ENCODE peak calls at places on chromosome 17, in four cellular contexts. X is K562, H is GM12878, P is HepG2. N is an unnamed sample.

GRCh38 chr17:71883258-71883657 is 237.6 kb upstream of the SOX9 start:
- DNase-seq in H (no peak), P (no peak), X (no peak), N (no peak)

GRCh38 chr17:74372426-74372825 is 5.1 kb downstream of the GPR142 start:
- DNase-seq in P (no peak), X (no peak), H (no peak), N (no peak)

GRCh38 chr17:68238894-68239293 is 8.9 kb upstream of the AMZ2 start:
- DNase-seq in H (no peak), P (no peak), X (no peak), N (no peak)

GRCh38 chr17:230371-230770 is 48.9 kb upstream of the DOC2B start:
- DNase-seq in X (no peak), P (no peak), H (no peak), N (no peak)

GRCh38 chr17:40018211-40019121 is 3.2 kb downstream of the CSF3 start:
- DNase-seq in H (no peak), P (no peak), X (no peak), N (peak)

GRCh38 chr17:48505788-48506187 is 25.0 kb downstream of the HOXB1 start:
- DNase-seq in X (peak), P (peak), H (peak), N (no peak)

GRCh38 chr17:4947411-4948165 is 742 bp downstream of the PFN1 start:
- DNase-seq in X (peak), P (peak), H (no peak), N (peak)

GRCh38 chr17:58399974-58400373 is 17.4 kb downstream of the RNF43 start:
- DNase-seq in X (no peak), P (no peak), H (no peak), N (no peak)

GRCh38 chr17:38730526-38731379 is 612 bp downstream of the CISD3 start:
- DNase-seq in P (peak), H (no peak), X (peak), N (peak)

GRCh38 chr17:51372345-51373004 is 112.1 kb downstream of the UTP18 start:
- DNase-seq in P (peak), X (peak), H (peak), N (peak)

GRCh38 chr17:39791296-39791992 is 53.7 kb downstream of the GRB7 start:
- DNase-seq in H (no peak), X (no peak), P (no peak), N (no peak)

GRCh38 chr17:74380086-74380958 is 13.0 kb downstream of the GPR142 start:
- DNase-seq in H (no peak), P (no peak), X (no peak), N (no peak)

GRCh38 chr17:34307110-34307509 is 12.1 kb upstream of the CCL8 start:
- DNase-seq in X (no peak), P (no peak), H (no peak), N (no peak)

DNA sequence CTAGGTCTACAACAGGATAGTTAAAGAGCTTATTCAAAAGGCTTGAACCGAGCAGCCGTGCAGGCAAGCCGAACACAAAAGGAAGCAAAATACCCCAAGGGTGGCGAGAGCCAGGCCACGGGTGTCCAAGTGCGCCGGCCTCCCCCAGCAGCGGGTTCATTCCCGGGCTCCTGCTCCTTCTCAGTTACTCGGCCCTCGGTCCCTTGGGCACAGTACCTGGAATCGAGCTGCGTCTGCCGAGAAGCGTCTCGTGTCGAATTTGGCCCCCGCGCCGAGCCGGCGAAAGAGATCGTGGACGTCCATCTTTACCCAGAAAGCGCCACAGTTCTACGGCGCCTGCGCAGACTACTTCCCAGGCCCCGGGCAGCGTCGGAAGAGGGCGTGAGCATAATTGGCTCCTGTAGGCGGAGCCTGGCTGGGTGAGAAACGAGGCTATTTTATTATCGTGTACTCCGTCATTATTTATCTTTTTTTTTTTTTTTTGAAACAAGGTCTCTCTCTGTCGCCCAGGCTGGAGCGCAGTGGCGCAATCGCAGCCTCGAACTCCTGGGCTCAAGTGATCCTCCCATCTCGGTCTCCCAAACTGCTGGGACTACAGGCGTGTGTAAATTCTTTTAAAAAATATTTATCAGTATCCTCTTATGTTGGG is at the start of gene DDX52:
- DNase-seq in X (peak), P (peak), H (peak), N (peak)
- TF ChIP-seq CTCF in X (no peak), P (peak), H (no peak), N (no peak)

GRCh38 chr17:78019367-78019975 is 61.0 kb downstream of the TNRC6C start:
- DNase-seq in H (peak), P (peak), X (peak), N (no peak)
- TF ChIP-seq NR2C2 in H (no peak), P (no peak), X (no peak), N (no peak)

GRCh38 chr17:21452377-21453143 is 76.4 kb downstream of the KCNJ12 start:
- DNase-seq in X (peak), P (peak), H (no peak), N (peak)
- TF ChIP-seq CBFB in X (no peak), P (no peak), H (no peak), N (no peak)

DNA sequence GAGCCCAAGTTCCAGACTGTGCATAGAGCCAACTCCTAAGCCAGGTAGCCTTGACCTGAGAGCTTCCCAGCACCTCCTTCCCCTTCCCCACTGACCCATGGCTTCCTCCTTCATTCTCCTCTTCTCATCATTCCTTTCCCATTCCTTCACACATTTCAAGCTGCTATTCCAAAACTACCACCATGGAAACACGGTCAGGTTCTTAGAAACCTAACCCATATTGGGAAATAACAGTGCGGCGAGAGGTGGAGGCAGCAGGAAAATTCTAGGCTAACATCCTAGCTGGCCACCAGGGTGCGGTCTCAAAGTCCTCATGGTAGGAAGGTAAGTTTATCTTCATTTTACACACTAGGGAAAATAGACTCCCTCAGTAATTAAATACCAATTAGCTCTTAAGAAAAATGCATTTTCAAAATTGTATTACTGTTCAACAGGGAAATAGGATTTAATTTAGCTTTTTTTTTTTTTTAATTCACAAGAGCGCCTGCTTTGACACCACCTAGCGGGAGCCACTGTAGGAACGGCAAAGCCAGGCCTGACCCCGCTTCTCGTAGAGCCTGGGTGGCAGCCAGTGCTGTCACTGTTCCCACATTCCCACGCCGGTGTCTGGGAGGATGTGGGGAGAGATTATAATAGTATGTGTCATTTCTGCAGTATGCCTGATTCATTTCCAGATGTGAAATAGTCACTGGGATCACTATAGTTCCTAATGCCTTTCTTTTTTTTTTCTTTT is 14.0 kb upstream of the SPHK1 start:
- DNase-seq in H (no peak), X (peak), P (no peak), N (no peak)
- TF ChIP-seq CTCF in H (no peak), X (peak), P (peak), N (no peak)

DNA sequence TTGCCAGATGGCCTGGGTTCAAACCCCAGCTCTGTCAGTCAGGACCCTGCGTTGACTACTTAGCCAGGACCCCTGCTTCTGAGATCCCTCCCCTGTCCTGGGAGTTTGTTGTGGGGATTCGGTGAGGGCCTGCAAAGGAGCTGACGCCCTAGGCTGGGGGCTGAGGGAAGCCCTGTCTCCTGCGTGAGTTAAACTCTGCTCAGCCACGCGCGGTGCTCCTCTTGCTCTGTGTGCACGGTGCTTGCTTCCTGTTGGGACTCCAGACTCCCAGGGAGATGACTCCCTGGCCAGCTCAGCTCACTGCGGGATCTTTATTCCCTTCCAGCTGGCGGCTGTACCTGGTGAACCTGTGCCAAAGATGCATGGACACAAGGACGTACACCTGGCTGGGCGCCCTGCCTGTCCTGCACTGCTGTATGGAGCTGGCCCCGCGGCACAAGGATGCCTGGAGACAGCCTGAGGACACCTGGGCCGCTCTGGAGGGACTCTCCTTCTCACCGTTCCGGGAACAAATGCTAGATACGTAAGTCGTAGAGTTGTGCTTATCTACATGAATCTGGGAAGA is 37.4 kb downstream of the RNF213 start:
- DNase-seq in H (no peak), X (no peak), P (no peak), N (no peak)
- TF ChIP-seq NR2C2 in H (no peak), X (no peak), P (no peak), N (no peak)

DNA sequence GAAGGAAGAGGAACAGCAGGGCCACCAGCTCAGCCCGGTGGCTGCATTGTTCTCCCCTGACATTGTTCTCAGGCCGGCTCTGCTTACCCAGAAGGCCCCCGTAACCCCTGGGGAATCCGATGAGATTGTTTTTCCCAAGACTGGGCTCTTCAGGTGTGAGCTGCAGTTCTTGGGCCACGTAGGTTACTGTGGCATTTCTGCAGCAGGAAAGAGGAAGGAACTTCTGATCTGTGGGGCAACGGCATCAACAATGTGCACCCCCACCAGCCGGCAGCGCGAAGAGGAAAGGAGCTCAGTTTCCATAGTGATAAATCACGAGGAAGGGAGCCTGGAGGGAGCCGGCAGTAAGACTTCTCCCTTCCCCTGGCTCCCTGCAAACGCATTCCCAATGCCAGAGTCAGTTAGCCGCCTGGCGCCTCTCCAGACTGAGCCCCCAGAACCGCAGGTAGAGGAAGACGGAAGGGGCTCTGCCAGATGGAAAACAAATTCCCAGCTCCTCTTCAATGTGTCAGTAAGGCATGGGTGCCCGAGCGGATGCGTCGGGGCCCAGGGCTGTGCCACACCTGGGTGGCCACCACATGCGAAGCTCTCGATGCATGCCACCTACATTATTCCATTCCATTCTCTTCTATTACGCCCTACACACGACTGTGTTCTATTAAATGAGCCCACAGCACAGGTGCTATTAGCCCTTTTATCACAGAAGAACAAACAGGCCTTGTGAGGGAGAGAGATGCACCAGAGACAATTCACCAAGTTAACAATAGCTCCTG is 21.5 kb upstream of the PECAM1 start:
- DNase-seq in H (no peak), X (no peak), P (no peak), N (peak)
- TF ChIP-seq CBFB in H (no peak), X (no peak), P (no peak), N (no peak)

DNA sequence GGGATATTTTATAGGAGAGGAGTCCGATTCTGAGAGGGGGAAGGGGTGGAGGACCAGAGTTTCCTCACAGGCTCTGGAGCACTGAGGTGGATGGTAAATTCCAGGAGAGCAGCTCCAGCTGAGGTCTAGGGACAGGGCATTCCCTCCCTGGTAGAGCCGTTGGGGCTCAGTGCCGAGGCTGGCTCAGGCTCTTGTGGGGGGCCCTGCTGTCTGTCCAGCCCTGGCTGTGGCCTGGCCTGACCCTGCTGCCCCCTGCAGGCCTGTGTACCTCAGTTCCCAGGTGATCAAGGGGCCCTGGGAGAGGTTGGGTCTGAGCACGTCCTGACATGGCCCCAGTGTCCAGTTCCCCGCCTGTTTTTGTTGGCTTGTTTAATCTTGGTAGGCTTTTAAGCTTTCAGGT is 16.8 kb downstream of the ZNF750 start:
- DNase-seq in H (no peak), P (peak), X (peak), N (peak)
- TF ChIP-seq CTCF in H (peak), P (peak), X (peak), N (peak)

GRCh38 chr17:73234746-73235145 is 26.9 kb downstream of the CPSF4L start:
- DNase-seq in P (no peak), X (no peak), H (no peak), N (no peak)

GRCh38 chr17:73237714-73238113 is 24.0 kb downstream of the CPSF4L start:
- DNase-seq in H (no peak), P (no peak), X (no peak), N (no peak)

DNA sequence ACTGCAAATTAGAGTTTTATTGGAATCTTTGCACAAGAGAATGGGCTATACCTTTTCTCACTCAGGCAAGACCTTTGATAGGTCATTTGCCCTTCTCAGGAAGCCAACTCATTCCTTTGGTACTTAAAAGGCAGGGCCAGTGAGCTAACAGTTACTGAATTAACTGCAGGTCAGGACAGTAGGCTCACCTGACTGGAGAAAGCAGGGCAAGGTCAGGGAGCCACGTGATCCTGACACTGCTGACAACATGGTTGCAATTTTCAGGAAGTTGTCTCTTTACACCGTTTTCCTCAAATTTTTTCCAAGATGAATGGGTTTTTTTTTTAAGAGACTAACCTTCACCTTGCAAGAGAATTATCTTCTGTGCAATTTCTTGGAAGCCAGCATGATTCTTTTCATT is 21.1 kb downstream of the CPSF4L start:
- DNase-seq in P (no peak), X (no peak), H (no peak), N (no peak)
- TF ChIP-seq NR2C2 in P (no peak), X (no peak), H (no peak), N (no peak)

DNA sequence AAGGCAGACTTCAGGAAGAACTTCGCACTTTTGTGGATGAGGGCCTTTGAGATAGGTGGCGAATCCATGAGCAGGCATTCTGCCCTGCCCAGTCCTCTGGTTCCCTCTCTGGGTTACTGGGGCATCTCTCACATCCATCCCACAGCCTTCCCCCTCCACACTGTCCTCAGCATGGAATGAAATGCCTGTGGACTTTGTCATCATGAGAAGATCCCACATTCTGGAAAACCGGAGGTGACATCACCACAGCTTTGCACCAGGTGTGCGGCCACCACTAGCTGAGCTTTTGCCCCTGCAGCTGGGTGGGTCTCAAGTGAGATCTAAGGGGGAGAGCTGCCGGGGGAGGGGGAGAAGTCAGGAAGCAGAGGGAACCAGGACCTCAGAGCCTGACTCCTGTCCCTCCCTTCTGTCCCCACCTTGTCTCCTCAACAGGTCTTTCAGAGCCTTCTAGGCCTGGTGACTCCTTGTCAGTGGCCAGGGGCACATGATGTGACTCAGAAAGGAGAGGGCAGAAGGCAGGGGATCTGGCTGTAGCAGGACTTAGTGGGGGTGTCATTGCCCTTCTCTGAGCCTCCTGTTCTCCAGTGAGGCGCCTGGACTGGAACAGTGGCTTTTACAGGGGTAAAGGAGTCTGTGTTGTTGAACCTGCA is 40.0 kb upstream of the DLX4 start:
- DNase-seq in X (no peak), H (no peak), P (peak), N (no peak)
- TF ChIP-seq CBFB in X (no peak), H (no peak), P (no peak), N (no peak)